ENCODE peak calls at places on chromosomes 1 and 21, in eight cellular contexts. One of them, this sample, is unnamed.

GRCh38 chr1:89089962-89090361 is 25.0 kb upstream of the GBP1 start:
- DNase-seq in lower leg skin: no peak
- DNase-seq in CD8-positive, alpha-beta T cell: no peak
- DNase-seq in A549: no peak
- DNase-seq in tibial artery: no peak
- DNase-seq in lower lobe of right lung: no peak
- DNase-seq in bronchial epithelial cell: no peak
- DNase-seq in psoas muscle: no peak
- DNase-seq in this sample: no peak

GRCh38 chr1:102919659-102920058 is 188.7 kb downstream of the COL11A1 start:
- DNase-seq in tibial artery: no peak
- DNase-seq in CD8-positive, alpha-beta T cell: no peak
- DNase-seq in psoas muscle: no peak
- DNase-seq in lower lobe of right lung: no peak
- DNase-seq in A549: no peak
- DNase-seq in lower leg skin: no peak
- DNase-seq in bronchial epithelial cell: peak
- DNase-seq in this sample: no peak

GRCh38 chr1:222455188-222455879 is 92.6 kb downstream of the HHIPL2 start:
- DNase-seq in tibial artery: peak
- DNase-seq in psoas muscle: peak
- DNase-seq in bronchial epithelial cell: peak
- DNase-seq in A549: peak
- DNase-seq in CD8-positive, alpha-beta T cell: peak
- DNase-seq in lower leg skin: peak
- DNase-seq in lower lobe of right lung: peak
- DNase-seq in this sample: peak

GRCh38 chr1:93814059-93814794 is 64.8 kb downstream of the DNTTIP2 start:
- DNase-seq in tibial artery: peak
- DNase-seq in CD8-positive, alpha-beta T cell: peak
- DNase-seq in psoas muscle: no peak
- DNase-seq in bronchial epithelial cell: peak
- DNase-seq in A549: peak
- DNase-seq in lower leg skin: no peak
- DNase-seq in lower lobe of right lung: no peak
- DNase-seq in this sample: peak

GRCh38 chr21:16536661-16537359 is 807.0 kb downstream of the USP25 start:
- DNase-seq in psoas muscle: no peak
- DNase-seq in tibial artery: no peak
- DNase-seq in CD8-positive, alpha-beta T cell: no peak
- DNase-seq in lower lobe of right lung: no peak
- DNase-seq in A549: no peak
- DNase-seq in bronchial epithelial cell: peak
- DNase-seq in lower leg skin: no peak
- DNase-seq in this sample: no peak

GRCh38 chr1:194447635-194448034 is 1261.2 kb upstream of the B3GALT2 start:
- DNase-seq in psoas muscle: no peak
- DNase-seq in bronchial epithelial cell: peak
- DNase-seq in A549: no peak
- DNase-seq in tibial artery: no peak
- DNase-seq in lower leg skin: no peak
- DNase-seq in CD8-positive, alpha-beta T cell: no peak
- DNase-seq in lower lobe of right lung: no peak
- DNase-seq in this sample: no peak

GRCh38 chr1:217660353-217661062 is 29.4 kb downstream of the SPATA17 start:
- DNase-seq in A549: peak
- DNase-seq in bronchial epithelial cell: peak
- DNase-seq in tibial artery: no peak
- DNase-seq in psoas muscle: no peak
- DNase-seq in CD8-positive, alpha-beta T cell: no peak
- DNase-seq in lower leg skin: no peak
- DNase-seq in lower lobe of right lung: no peak
- DNase-seq in this sample: peak

GRCh38 chr1:30707412-30708360 is 15.7 kb downstream of the MATN1 start:
- DNase-seq in lower leg skin: peak
- DNase-seq in A549: peak
- DNase-seq in CD8-positive, alpha-beta T cell: peak
- DNase-seq in bronchial epithelial cell: peak
- DNase-seq in lower lobe of right lung: peak
- DNase-seq in psoas muscle: peak
- DNase-seq in tibial artery: peak
- DNase-seq in this sample: peak

GRCh38 chr1:78825561-78825960 is 175.9 kb downstream of the IFI44 start:
- DNase-seq in lower lobe of right lung: no peak
- DNase-seq in psoas muscle: no peak
- DNase-seq in CD8-positive, alpha-beta T cell: no peak
- DNase-seq in tibial artery: no peak
- DNase-seq in lower leg skin: no peak
- DNase-seq in bronchial epithelial cell: no peak
- DNase-seq in A549: no peak
- DNase-seq in this sample: no peak

GRCh38 chr1:52759908-52760307 is 33.7 kb downstream of the ZYG11B start:
- DNase-seq in psoas muscle: no peak
- DNase-seq in CD8-positive, alpha-beta T cell: no peak
- DNase-seq in A549: no peak
- DNase-seq in bronchial epithelial cell: no peak
- DNase-seq in tibial artery: no peak
- DNase-seq in lower lobe of right lung: no peak
- DNase-seq in lower leg skin: no peak
- DNase-seq in this sample: no peak

GRCh38 chr1:220788900-220789299 is 2.2 kb downstream of the MTARC1 start:
- DNase-seq in CD8-positive, alpha-beta T cell: no peak
- DNase-seq in lower lobe of right lung: no peak
- DNase-seq in A549: no peak
- DNase-seq in bronchial epithelial cell: no peak
- DNase-seq in lower leg skin: no peak
- DNase-seq in psoas muscle: no peak
- DNase-seq in tibial artery: no peak
- DNase-seq in this sample: no peak

GRCh38 chr1:43493661-43494450 is 36.8 kb upstream of the PTPRF start:
- DNase-seq in A549: no peak
- DNase-seq in CD8-positive, alpha-beta T cell: no peak
- DNase-seq in tibial artery: no peak
- DNase-seq in lower leg skin: no peak
- DNase-seq in psoas muscle: no peak
- DNase-seq in lower lobe of right lung: no peak
- DNase-seq in bronchial epithelial cell: peak
- DNase-seq in this sample: no peak

GRCh38 chr1:240766831-240767230 is 154.9 kb upstream of the GREM2 start:
- DNase-seq in tibial artery: no peak
- DNase-seq in CD8-positive, alpha-beta T cell: no peak
- DNase-seq in lower lobe of right lung: no peak
- DNase-seq in bronchial epithelial cell: peak
- DNase-seq in A549: no peak
- DNase-seq in psoas muscle: no peak
- DNase-seq in lower leg skin: no peak
- DNase-seq in this sample: no peak

GRCh38 chr21:33937931-33938339 is 22.3 kb upstream of the ATP5PO start:
- DNase-seq in CD8-positive, alpha-beta T cell: no peak
- DNase-seq in lower leg skin: no peak
- DNase-seq in psoas muscle: no peak
- DNase-seq in lower lobe of right lung: no peak
- DNase-seq in bronchial epithelial cell: no peak
- DNase-seq in tibial artery: no peak
- DNase-seq in A549: no peak
- DNase-seq in this sample: no peak

GRCh38 chr1:235207202-235207565 is 46.1 kb upstream of the RBM34 start:
- DNase-seq in A549: no peak
- DNase-seq in psoas muscle: no peak
- DNase-seq in bronchial epithelial cell: no peak
- DNase-seq in lower lobe of right lung: no peak
- DNase-seq in tibial artery: no peak
- DNase-seq in CD8-positive, alpha-beta T cell: no peak
- DNase-seq in lower leg skin: no peak
- DNase-seq in this sample: no peak

GRCh38 chr1:7705048-7705907 is 65.8 kb upstream of the VAMP3 start:
- DNase-seq in lower lobe of right lung: peak
- DNase-seq in bronchial epithelial cell: no peak
- DNase-seq in psoas muscle: peak
- DNase-seq in tibial artery: no peak
- DNase-seq in lower leg skin: peak
- DNase-seq in A549: no peak
- DNase-seq in CD8-positive, alpha-beta T cell: peak
- DNase-seq in this sample: no peak

GRCh38 chr1:14095001-14095400 is 395.0 kb downstream of the PRDM2 start:
- DNase-seq in A549: no peak
- DNase-seq in tibial artery: no peak
- DNase-seq in psoas muscle: no peak
- DNase-seq in bronchial epithelial cell: peak
- DNase-seq in lower lobe of right lung: no peak
- DNase-seq in CD8-positive, alpha-beta T cell: no peak
- DNase-seq in lower leg skin: no peak
- DNase-seq in this sample: peak

GRCh38 chr1:63329621-63330330 is 7.4 kb downstream of the FOXD3 start:
- DNase-seq in lower lobe of right lung: no peak
- DNase-seq in A549: no peak
- DNase-seq in psoas muscle: no peak
- DNase-seq in CD8-positive, alpha-beta T cell: no peak
- DNase-seq in lower leg skin: no peak
- DNase-seq in tibial artery: no peak
- DNase-seq in bronchial epithelial cell: no peak
- DNase-seq in this sample: no peak

GRCh38 chr1:63327417-63328139 is 5.2 kb downstream of the FOXD3 start:
- DNase-seq in lower leg skin: peak
- DNase-seq in lower lobe of right lung: peak
- DNase-seq in CD8-positive, alpha-beta T cell: no peak
- DNase-seq in bronchial epithelial cell: peak
- DNase-seq in tibial artery: no peak
- DNase-seq in A549: peak
- DNase-seq in psoas muscle: peak
- DNase-seq in this sample: peak

GRCh38 chr1:63326473-63327380 is 4.4 kb downstream of the FOXD3 start:
- DNase-seq in CD8-positive, alpha-beta T cell: no peak
- DNase-seq in tibial artery: no peak
- DNase-seq in A549: no peak
- DNase-seq in lower leg skin: peak
- DNase-seq in psoas muscle: no peak
- DNase-seq in bronchial epithelial cell: no peak
- DNase-seq in lower lobe of right lung: no peak
- DNase-seq in this sample: no peak

GRCh38 chr1:63328140-63328521 is 5.8 kb downstream of the FOXD3 start:
- DNase-seq in lower lobe of right lung: no peak
- DNase-seq in bronchial epithelial cell: no peak
- DNase-seq in lower leg skin: no peak
- DNase-seq in psoas muscle: no peak
- DNase-seq in A549: no peak
- DNase-seq in tibial artery: no peak
- DNase-seq in CD8-positive, alpha-beta T cell: no peak
- DNase-seq in this sample: no peak

DNA sequence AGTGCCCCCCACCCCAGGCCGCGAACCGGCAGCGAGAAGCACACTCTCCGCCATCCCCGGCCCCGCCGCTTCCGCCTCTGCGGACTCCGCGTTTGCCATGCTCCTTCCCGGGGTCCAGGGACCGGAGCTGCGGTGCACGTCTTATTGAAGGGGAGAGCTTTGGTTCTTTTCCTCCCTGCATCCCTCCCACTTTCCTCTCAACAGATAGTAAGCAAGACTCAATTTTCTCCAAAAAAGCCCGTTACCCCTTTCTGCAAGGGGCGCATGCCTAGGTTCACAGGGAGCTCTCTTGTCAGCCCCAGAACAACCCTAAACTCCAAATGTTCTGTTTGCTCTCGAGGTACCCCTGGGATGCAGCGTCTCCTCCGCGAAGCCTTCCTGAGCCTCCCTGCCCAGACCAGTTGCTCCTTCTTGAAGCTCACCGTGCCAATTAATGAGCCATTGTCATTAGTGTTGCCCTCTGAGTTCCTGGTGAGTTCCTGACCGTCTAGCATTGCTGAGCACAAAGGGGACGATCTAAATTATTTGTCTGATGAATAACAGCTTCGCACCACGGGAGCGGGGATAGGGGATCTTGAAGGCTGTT is 8.1 kb downstream of the FOXD3 start:
- DNase-seq in psoas muscle: no peak
- DNase-seq in bronchial epithelial cell: no peak
- DNase-seq in CD8-positive, alpha-beta T cell: no peak
- DNase-seq in A549: no peak
- DNase-seq in tibial artery: no peak
- DNase-seq in lower leg skin: no peak
- DNase-seq in lower lobe of right lung: no peak
- DNase-seq in this sample: no peak
- H3K4me3 ChIP-seq in psoas muscle: peak
- H3K4me3 ChIP-seq in bronchial epithelial cell: no peak
- H3K4me3 ChIP-seq in CD8-positive, alpha-beta T cell: no peak
- H3K4me3 ChIP-seq in A549: no peak
- H3K4me3 ChIP-seq in tibial artery: no peak
- H3K4me3 ChIP-seq in lower leg skin: no peak
- H3K4me3 ChIP-seq in lower lobe of right lung: no peak
- H3K4me3 ChIP-seq in this sample: no peak

DNA sequence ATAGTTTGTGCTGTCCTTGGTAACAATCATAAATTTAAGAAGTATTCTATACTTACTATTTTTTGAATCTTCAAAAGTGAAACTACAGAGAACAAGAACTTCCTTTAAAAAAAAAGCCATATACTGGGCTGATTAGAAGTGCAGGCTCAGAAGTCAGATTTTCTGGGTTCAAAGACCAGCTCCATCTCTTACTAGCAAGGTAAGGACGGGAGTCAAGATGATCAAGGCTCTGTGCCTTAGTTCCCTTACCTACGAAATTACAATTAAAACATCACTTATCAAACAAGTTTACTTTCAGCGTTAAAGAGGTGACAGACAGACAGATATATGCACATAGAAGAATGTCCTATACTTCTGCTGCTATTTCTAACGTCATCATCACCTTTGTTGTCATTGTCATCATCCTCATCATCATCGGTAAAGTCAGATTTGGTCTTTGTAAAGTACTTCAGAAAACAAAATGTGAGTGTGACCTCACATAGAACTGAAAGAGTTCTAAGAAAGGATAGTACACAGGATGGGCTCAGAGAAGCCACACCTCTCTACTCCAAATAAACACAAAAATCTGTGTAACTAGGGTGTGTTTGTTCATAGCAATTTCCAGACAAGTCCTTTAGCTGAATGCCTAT is 178.7 kb downstream of the VAV3 start:
- DNase-seq in lower lobe of right lung: no peak
- DNase-seq in tibial artery: no peak
- DNase-seq in bronchial epithelial cell: no peak
- DNase-seq in lower leg skin: no peak
- DNase-seq in psoas muscle: no peak
- DNase-seq in CD8-positive, alpha-beta T cell: no peak
- DNase-seq in A549: no peak
- DNase-seq in this sample: no peak
- H3K4me3 ChIP-seq in lower lobe of right lung: peak
- H3K4me3 ChIP-seq in tibial artery: no peak
- H3K4me3 ChIP-seq in bronchial epithelial cell: no peak
- H3K4me3 ChIP-seq in lower leg skin: no peak
- H3K4me3 ChIP-seq in psoas muscle: no peak
- H3K4me3 ChIP-seq in CD8-positive, alpha-beta T cell: peak
- H3K4me3 ChIP-seq in A549: no peak
- H3K4me3 ChIP-seq in this sample: no peak

GRCh38 chr21:38662224-38662568 is 143.5 kb upstream of the ETS2 start:
- DNase-seq in bronchial epithelial cell: no peak
- DNase-seq in CD8-positive, alpha-beta T cell: no peak
- DNase-seq in A549: no peak
- DNase-seq in tibial artery: no peak
- DNase-seq in psoas muscle: no peak
- DNase-seq in lower leg skin: no peak
- DNase-seq in lower lobe of right lung: no peak
- DNase-seq in this sample: no peak
- H3K4me3 ChIP-seq in bronchial epithelial cell: no peak
- H3K4me3 ChIP-seq in CD8-positive, alpha-beta T cell: no peak
- H3K4me3 ChIP-seq in A549: no peak
- H3K4me3 ChIP-seq in tibial artery: peak
- H3K4me3 ChIP-seq in psoas muscle: no peak
- H3K4me3 ChIP-seq in lower leg skin: no peak
- H3K4me3 ChIP-seq in lower lobe of right lung: peak
- H3K4me3 ChIP-seq in this sample: no peak

GRCh38 chr1:108747128-108747827 is 804 bp downstream of the STXBP3 start:
- DNase-seq in psoas muscle: peak
- DNase-seq in lower leg skin: peak
- DNase-seq in A549: peak
- DNase-seq in bronchial epithelial cell: peak
- DNase-seq in tibial artery: peak
- DNase-seq in lower lobe of right lung: peak
- DNase-seq in CD8-positive, alpha-beta T cell: no peak
- DNase-seq in this sample: peak
- H3K4me3 ChIP-seq in psoas muscle: peak
- H3K4me3 ChIP-seq in lower leg skin: peak
- H3K4me3 ChIP-seq in A549: peak
- H3K4me3 ChIP-seq in bronchial epithelial cell: peak
- H3K4me3 ChIP-seq in tibial artery: peak
- H3K4me3 ChIP-seq in lower lobe of right lung: peak
- H3K4me3 ChIP-seq in CD8-positive, alpha-beta T cell: peak
- H3K4me3 ChIP-seq in this sample: peak

This sample was measured in HCT116.